ENCODE peak calls at places on chromosome 20, in six cellular contexts. H is OCI-LY7; O is fibroblast of lung; R is effector memory CD4-positive, alpha-beta T cell; F is heart left ventricle; V is adipocyte. S is an unnamed sample.
A peak's percentile ranks its signal among the peaks of the same experiment; 100 is the strongest.

GRCh38 chr20:19256085-19256484 is 43.6 kb downstream of the SLC24A3 start:
- DNase-seq in H (no peak), O (no peak), R (no peak), F (no peak), V (peak; percentile 63), S (no peak)

GRCh38 chr20:59772931-59773913 is 160.2 kb downstream of the SYCP2 start:
- DNase-seq in H (no peak), O (no peak), R (no peak), F (no peak), V (no peak), S (no peak)

GRCh38 chr20:53884859-53885654 is 185.3 kb downstream of the BCAS1 start:
- DNase-seq in H (no peak), O (no peak), R (no peak), F (no peak), V (no peak), S (peak; percentile 58)

GRCh38 chr20:21826946-21827345 is 121.5 kb downstream of the PAX1 start:
- DNase-seq in H (no peak), O (no peak), R (no peak), F (no peak), V (no peak), S (no peak)

GRCh38 chr20:8039048-8039447 is 19.5 kb upstream of the TMX4 start:
- DNase-seq in H (no peak), O (no peak), R (no peak), F (no peak), V (no peak), S (no peak)

GRCh38 chr20:50668326-50668725 is 23.0 kb downstream of the RIPOR3 start:
- DNase-seq in H (no peak), O (no peak), R (no peak), F (no peak), V (no peak), S (no peak)

GRCh38 chr20:58508762-58509395 is 6.3 kb downstream of the APCDD1L start:
- DNase-seq in H (no peak), O (no peak), R (no peak), F (no peak), V (no peak), S (no peak)

GRCh38 chr20:16761305-16761829 is 13.2 kb downstream of the OTOR start:
- DNase-seq in H (peak; percentile 73), O (peak; percentile 82), R (no peak), F (no peak), V (peak; percentile 85), S (peak; percentile 53)

GRCh38 chr20:46128310-46129151 is 10.4 kb downstream of the CD40 start:
- DNase-seq in H (peak; percentile 17), O (no peak), R (no peak), F (no peak), V (peak; percentile 52), S (no peak)

GRCh38 chr20:11807070-11807741 is 110.5 kb upstream of the BTBD3 start:
- DNase-seq in H (no peak), O (peak; percentile 86), R (no peak), F (no peak), V (peak; percentile 87), S (no peak)

GRCh38 chr20:61430228-61430624 is 178.2 kb downstream of the CDH4 start:
- DNase-seq in H (no peak), O (no peak), R (no peak), F (no peak), V (no peak), S (no peak)

GRCh38 chr20:45087115-45087785 is 13.7 kb downstream of the KCNS1 start:
- DNase-seq in H (no peak), O (no peak), R (no peak), F (no peak), V (peak; percentile 7), S (no peak)

GRCh38 chr20:23436681-23437080 is 2.8 kb upstream of the CSTL1 start:
- DNase-seq in H (no peak), O (no peak), R (no peak), F (no peak), V (no peak), S (no peak)

GRCh38 chr20:50762045-50762422 is 30.7 kb downstream of the PARD6B start:
- DNase-seq in H (no peak), O (no peak), R (no peak), F (no peak), V (no peak), S (no peak)

GRCh38 chr20:57650266-57650665 is 30.0 kb upstream of the ZBP1 start:
- DNase-seq in H (no peak), O (no peak), R (no peak), F (no peak), V (no peak), S (no peak)

GRCh38 chr20:17479041-17479657 is 52.0 kb downstream of the BFSP1 start:
- DNase-seq in H (no peak), O (no peak), R (no peak), F (no peak), V (no peak), S (no peak)

GRCh38 chr20:56383334-56383733 is 8.7 kb downstream of the AURKA start:
- DNase-seq in H (no peak), O (no peak), R (no peak), F (no peak), V (no peak), S (no peak)

GRCh38 chr20:50724851-50725721 is 6.3 kb upstream of the PARD6B start:
- DNase-seq in H (no peak), O (peak; percentile 84), R (no peak), F (peak; percentile 79), V (peak; percentile 96), S (no peak)

GRCh38 chr20:10478930-10479329 is 43.8 kb downstream of the SLX4IP start:
- DNase-seq in H (no peak), O (no peak), R (no peak), F (no peak), V (no peak), S (no peak)

GRCh38 chr20:45904583-45905504 is 7.1 kb downstream of the PLTP start:
- DNase-seq in H (no peak), O (no peak), R (no peak), F (no peak), V (no peak), S (no peak)

GRCh38 chr20:35446356-35447078 is 8.5 kb upstream of the GDF5 start:
- DNase-seq in H (no peak), O (no peak), R (no peak), F (no peak), V (no peak), S (peak; percentile 1)

GRCh38 chr20:19566226-19566960 is 191.7 kb upstream of the RIN2 start:
- DNase-seq in H (no peak), O (no peak), R (no peak), F (no peak), V (no peak), S (no peak)

DNA sequence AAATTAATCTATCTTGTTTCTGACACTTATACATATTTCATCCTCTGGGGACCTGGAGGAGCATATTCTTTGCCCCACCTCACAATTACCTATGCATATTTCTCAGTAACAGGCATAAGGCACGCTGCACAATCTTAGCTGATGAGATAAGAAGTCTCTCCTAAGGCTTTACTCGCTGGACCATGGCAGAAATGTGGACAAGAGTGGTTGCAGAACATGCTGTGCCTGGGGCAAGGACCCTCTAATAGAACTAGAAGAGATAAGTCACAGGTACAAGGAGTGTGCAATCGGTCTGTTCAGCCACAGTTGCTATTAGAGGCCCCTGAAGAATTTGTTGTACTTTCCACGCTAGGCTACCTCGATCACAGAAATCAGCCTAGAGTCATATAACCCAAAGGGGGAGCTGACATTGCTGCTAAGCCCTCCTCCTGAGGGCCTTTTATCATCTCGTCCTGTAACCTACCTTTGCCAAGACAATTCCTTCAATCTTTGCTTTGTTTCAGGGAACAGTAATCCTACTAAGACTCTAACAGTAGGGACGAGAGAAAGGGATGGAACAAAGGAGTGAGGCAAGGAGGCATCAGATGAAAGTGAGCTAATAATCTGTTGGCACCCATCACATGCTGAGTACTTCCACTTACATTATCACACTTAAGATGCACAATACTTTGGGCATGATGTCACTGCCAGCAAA is 16.1 kb upstream of the DEFB129 start:
- DNase-seq in H (no peak), O (no peak), R (no peak), F (no peak), V (no peak), S (no peak)
- H3K4me3 ChIP-seq in H (no peak overlapping the region), O (no peak overlapping the region), R (no peak overlapping the region), F (no peak overlapping the region), V (no peak overlapping the region), S (no peak overlapping the region)

GRCh38 chr20:47785900-47786762 is 850 bp upstream of the SULF2 start:
- DNase-seq in H (no peak), O (peak; percentile 81), R (no peak), F (peak; percentile 82), V (peak; percentile 94), S (no peak)
- H3K4me3 ChIP-seq in H (no peak overlapping the region), O (peak overlapping the region; percentile 32), R (peak overlapping the region; percentile 33), F (peak overlapping the region; percentile 71), V (peak overlapping the region; percentile 74), S (no peak overlapping the region)

DNA sequence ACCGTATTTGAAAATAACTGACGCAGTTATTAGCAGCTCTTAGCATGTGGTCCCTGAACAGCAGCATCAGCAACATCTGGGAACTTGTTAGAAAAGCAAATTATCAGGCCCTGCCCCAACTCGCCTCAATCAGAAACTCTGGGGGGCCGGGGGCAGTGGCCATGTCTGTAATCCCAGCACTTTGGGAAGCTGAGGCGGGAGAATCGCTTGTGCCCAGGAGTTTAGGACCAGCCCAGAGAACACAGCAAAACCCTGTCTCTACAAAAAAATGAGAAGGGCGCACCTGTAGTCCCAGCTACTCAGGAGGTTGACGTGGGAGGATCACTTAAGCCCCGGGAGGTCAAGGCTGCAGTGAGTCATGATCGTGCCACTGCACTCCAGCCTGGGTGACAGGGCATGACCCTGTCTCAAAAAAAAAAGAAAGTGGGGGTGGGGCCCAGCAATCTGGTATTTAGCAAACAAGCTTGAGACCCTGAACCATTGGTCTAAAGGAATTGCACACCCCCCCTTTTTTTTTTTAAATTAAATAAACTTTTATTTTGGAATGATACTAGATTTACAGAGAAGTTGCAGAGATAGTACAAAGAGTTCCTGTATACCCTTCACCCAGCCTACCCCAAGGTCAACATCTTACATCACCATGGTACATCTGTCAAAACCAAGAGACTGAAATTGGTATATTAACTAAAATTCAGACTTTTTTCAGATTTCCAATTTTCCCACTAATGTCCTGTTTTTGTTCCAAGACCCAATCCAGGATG is 6.7 kb downstream of the SRXN1 start:
- DNase-seq in H (no peak), O (no peak), R (no peak), F (no peak), V (no peak), S (no peak)
- H3K4me3 ChIP-seq in H (no peak overlapping the region), O (no peak overlapping the region), R (no peak overlapping the region), F (no peak overlapping the region), V (no peak overlapping the region), S (no peak overlapping the region)

DNA sequence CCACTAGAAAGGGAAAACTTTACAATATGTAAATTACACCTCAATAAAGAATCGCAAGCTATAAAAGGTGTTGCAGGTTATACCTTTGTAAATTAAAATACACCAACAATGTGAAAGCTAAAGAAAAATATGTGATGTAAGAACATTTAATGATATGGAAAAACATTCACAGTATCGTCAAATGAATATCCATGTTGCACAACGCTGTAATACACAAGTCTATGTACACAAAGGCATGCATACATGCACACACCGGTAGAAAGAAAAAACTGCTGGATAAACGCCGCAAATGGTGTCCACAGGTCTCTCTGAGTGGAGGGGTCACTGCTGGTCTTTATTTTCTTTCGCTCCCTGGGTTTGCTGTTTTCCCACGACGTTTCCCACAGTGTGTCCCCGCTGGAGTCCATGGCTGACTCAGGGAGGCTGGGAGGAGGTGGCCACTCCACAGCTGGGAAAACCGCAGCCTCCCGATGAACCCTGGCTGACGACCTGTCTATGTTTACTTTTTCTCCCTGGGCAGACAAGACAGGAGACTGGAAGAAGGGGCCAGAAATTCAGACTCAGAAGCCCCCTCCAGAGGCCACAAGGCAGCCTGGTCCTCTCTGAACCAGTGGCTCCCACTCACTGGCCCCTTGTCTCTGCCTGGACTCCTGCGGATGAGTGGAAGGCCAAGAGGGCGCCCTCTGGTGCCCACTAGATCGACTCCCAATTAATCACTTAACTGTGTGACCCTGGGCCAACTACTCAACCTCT is 13.0 kb upstream of the BPI start:
- DNase-seq in H (no peak), O (peak; percentile 91), R (no peak), F (peak; percentile 76), V (peak; percentile 42), S (no peak)
- H3K4me3 ChIP-seq in H (no peak overlapping the region), O (peak overlapping the region; percentile 14), R (no peak overlapping the region), F (no peak overlapping the region), V (peak overlapping the region; percentile 21), S (no peak overlapping the region)

GRCh38 chr20:3358676-3359340 is 48.7 kb downstream of the DNAAF9 start:
- DNase-seq in H (no peak), O (no peak), R (no peak), F (no peak), V (no peak), S (no peak)
- H3K4me3 ChIP-seq in H (no peak overlapping the region), O (no peak overlapping the region), R (no peak overlapping the region), F (no peak overlapping the region), V (no peak overlapping the region), S (no peak overlapping the region)

S was measured in naive thymus-derived CD4-positive, alpha-beta T cell.